ENCODE peak calls at places on chromosome 11, in six cellular contexts. One of them, this sample, is unnamed.

GRCh38 chr11:130911306-130911705 is 5.0 kb downstream of the SNX19 start:
- DNase-seq in Peyer's patch: no peak
- DNase-seq in tibial artery: no peak
- DNase-seq in skeletal muscle cell: no peak
- DNase-seq in fibroblast of pulmonary artery: no peak
- DNase-seq in upper lobe of right lung: no peak
- DNase-seq in this sample: no peak

GRCh38 chr11:67408437-67409200 is 4.7 kb downstream of the TBC1D10C start:
- DNase-seq in tibial artery: no peak
- DNase-seq in Peyer's patch: peak
- DNase-seq in skeletal muscle cell: no peak
- DNase-seq in fibroblast of pulmonary artery: no peak
- DNase-seq in upper lobe of right lung: no peak
- DNase-seq in this sample: no peak

GRCh38 chr11:130783322-130783721 is 133.0 kb downstream of the SNX19 start:
- DNase-seq in upper lobe of right lung: no peak
- DNase-seq in tibial artery: no peak
- DNase-seq in fibroblast of pulmonary artery: no peak
- DNase-seq in skeletal muscle cell: no peak
- DNase-seq in Peyer's patch: no peak
- DNase-seq in this sample: no peak

GRCh38 chr11:61195710-61196109 is 7.6 kb upstream of the PGA3 start:
- DNase-seq in tibial artery: no peak
- DNase-seq in skeletal muscle cell: no peak
- DNase-seq in Peyer's patch: no peak
- DNase-seq in upper lobe of right lung: no peak
- DNase-seq in fibroblast of pulmonary artery: no peak
- DNase-seq in this sample: no peak

GRCh38 chr11:76667271-76667818 is 3.2 kb downstream of the LRRC32 start:
- DNase-seq in skeletal muscle cell: no peak
- DNase-seq in upper lobe of right lung: peak
- DNase-seq in tibial artery: peak
- DNase-seq in Peyer's patch: peak
- DNase-seq in fibroblast of pulmonary artery: no peak
- DNase-seq in this sample: no peak

GRCh38 chr11:113159967-113160621 is 154.3 kb upstream of the TTC12 start:
- DNase-seq in tibial artery: peak
- DNase-seq in Peyer's patch: no peak
- DNase-seq in skeletal muscle cell: no peak
- DNase-seq in fibroblast of pulmonary artery: peak
- DNase-seq in upper lobe of right lung: no peak
- DNase-seq in this sample: no peak

GRCh38 chr11:132457445-132457844 is 1074.9 kb downstream of the OPCML start:
- DNase-seq in upper lobe of right lung: no peak
- DNase-seq in Peyer's patch: no peak
- DNase-seq in tibial artery: no peak
- DNase-seq in skeletal muscle cell: no peak
- DNase-seq in fibroblast of pulmonary artery: no peak
- DNase-seq in this sample: no peak

GRCh38 chr11:122872046-122872445 is 10.5 kb upstream of the JHY start:
- DNase-seq in Peyer's patch: no peak
- DNase-seq in tibial artery: no peak
- DNase-seq in skeletal muscle cell: no peak
- DNase-seq in fibroblast of pulmonary artery: no peak
- DNase-seq in upper lobe of right lung: no peak
- DNase-seq in this sample: no peak

GRCh38 chr11:128036556-128037093 is 550.7 kb downstream of the ETS1 start:
- DNase-seq in upper lobe of right lung: no peak
- DNase-seq in fibroblast of pulmonary artery: no peak
- DNase-seq in tibial artery: no peak
- DNase-seq in skeletal muscle cell: no peak
- DNase-seq in Peyer's patch: no peak
- DNase-seq in this sample: no peak

DNA sequence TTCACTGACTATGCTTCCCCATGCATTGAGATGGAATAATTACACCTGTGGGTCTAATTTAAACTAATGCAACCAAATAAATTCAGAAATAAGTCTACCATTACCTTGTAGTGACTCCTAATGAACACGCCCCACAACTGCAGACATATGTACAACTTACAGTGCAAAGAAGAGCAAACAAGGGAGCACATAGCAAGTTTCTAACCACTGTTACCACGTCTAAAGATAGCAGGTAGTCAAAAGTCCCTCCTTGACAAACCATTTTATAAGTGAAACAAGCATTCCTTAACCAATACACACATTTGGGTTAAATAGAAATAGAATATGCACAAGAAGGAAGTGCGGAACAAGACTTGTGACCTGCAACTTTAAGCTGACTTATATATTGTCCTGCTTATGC is 20.6 kb downstream of the PHF21A start:
- DNase-seq in upper lobe of right lung: no peak
- DNase-seq in fibroblast of pulmonary artery: no peak
- DNase-seq in skeletal muscle cell: no peak
- DNase-seq in tibial artery: no peak
- DNase-seq in Peyer's patch: no peak
- DNase-seq in this sample: no peak
- H3K4me3 ChIP-seq in upper lobe of right lung: no peak
- H3K4me3 ChIP-seq in fibroblast of pulmonary artery: no peak
- H3K4me3 ChIP-seq in skeletal muscle cell: no peak
- H3K4me3 ChIP-seq in tibial artery: no peak
- H3K4me3 ChIP-seq in Peyer's patch: no peak
- H3K4me3 ChIP-seq in this sample: no peak

DNA sequence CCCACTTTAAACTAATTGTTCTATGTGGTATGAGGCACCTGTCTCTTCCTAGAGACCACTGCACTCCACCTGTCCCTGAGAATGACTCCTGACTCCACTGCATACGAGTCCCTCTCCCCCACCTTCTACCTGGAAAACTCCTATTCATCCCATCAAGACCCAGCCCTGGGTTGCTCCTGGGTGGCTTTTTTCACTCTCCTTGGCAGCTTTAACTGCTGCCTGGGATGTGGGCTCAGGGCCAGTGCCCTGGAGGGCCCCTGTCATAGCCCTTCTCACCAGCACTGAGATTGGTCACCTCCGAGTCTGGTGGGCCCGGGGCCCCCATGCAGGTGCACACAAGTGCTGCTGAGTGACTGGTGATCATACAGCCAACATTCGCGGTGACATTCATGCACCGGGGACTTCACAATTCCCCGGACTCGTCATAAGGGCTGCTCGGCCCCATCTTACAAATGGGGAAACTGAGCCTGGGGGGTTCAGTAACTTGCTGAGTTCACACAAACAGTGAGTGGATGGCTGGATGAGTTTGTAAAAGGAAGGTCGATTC is 25.9 kb upstream of the TOLLIP start:
- DNase-seq in fibroblast of pulmonary artery: no peak
- DNase-seq in tibial artery: no peak
- DNase-seq in upper lobe of right lung: no peak
- DNase-seq in Peyer's patch: peak
- DNase-seq in skeletal muscle cell: no peak
- DNase-seq in this sample: no peak
- H3K4me3 ChIP-seq in fibroblast of pulmonary artery: peak
- H3K4me3 ChIP-seq in tibial artery: peak
- H3K4me3 ChIP-seq in upper lobe of right lung: peak
- H3K4me3 ChIP-seq in Peyer's patch: peak
- H3K4me3 ChIP-seq in skeletal muscle cell: peak
- H3K4me3 ChIP-seq in this sample: no peak

GRCh38 chr11:14813506-14813905 is 78.5 kb downstream of the CYP2R1 start:
- DNase-seq in Peyer's patch: no peak
- DNase-seq in tibial artery: no peak
- DNase-seq in skeletal muscle cell: no peak
- DNase-seq in upper lobe of right lung: no peak
- DNase-seq in fibroblast of pulmonary artery: no peak
- DNase-seq in this sample: no peak

GRCh38 chr11:14809466-14809865 is 82.6 kb downstream of the CYP2R1 start:
- DNase-seq in upper lobe of right lung: no peak
- DNase-seq in Peyer's patch: no peak
- DNase-seq in skeletal muscle cell: no peak
- DNase-seq in tibial artery: no peak
- DNase-seq in fibroblast of pulmonary artery: no peak
- DNase-seq in this sample: no peak

GRCh38 chr11:14812776-14813175 is 79.3 kb downstream of the CYP2R1 start:
- DNase-seq in Peyer's patch: no peak
- DNase-seq in upper lobe of right lung: no peak
- DNase-seq in tibial artery: no peak
- DNase-seq in fibroblast of pulmonary artery: no peak
- DNase-seq in skeletal muscle cell: no peak
- DNase-seq in this sample: no peak
- H3K4me3 ChIP-seq in Peyer's patch: no peak
- H3K4me3 ChIP-seq in upper lobe of right lung: no peak
- H3K4me3 ChIP-seq in tibial artery: no peak
- H3K4me3 ChIP-seq in fibroblast of pulmonary artery: no peak
- H3K4me3 ChIP-seq in skeletal muscle cell: no peak
- H3K4me3 ChIP-seq in this sample: no peak

DNA sequence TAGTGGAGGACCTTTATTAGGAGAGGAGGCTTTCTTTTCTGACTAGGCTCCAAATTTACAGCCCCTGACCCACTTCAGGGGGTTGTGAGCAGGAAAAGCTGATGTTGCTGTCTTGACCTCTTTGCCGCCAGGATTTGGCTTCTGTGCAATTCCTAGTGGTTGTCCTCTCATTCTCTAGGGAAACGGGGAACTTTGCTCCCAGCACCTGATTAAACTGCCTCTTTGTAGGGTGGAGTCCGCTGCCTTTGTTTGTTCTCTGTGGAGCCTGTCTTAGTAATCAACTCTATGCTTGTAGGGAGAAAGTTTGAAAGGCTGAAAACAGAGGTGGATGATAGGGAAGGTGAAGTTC is 16.3 kb downstream of the CTNND1 start:
- DNase-seq in tibial artery: no peak
- DNase-seq in upper lobe of right lung: no peak
- DNase-seq in skeletal muscle cell: no peak
- DNase-seq in fibroblast of pulmonary artery: peak
- DNase-seq in Peyer's patch: peak
- DNase-seq in this sample: no peak
- H3K4me3 ChIP-seq in tibial artery: peak
- H3K4me3 ChIP-seq in upper lobe of right lung: peak
- H3K4me3 ChIP-seq in skeletal muscle cell: peak
- H3K4me3 ChIP-seq in fibroblast of pulmonary artery: peak
- H3K4me3 ChIP-seq in Peyer's patch: no peak
- H3K4me3 ChIP-seq in this sample: peak